ENCODE peak calls at places on chromosomes 7 and 10, in ten cellular contexts. A is tibial nerve, L is left ventricle myocardium inferior, X is GM23338, S is sigmoid colon, C is PC-9, J is thoracic aorta, O is uterus, G is WERI-Rb-1, I is colonic mucosa. M is an unnamed sample.

GRCh38 chr10:132489053-132489703 is 48.4 kb upstream of the INPP5A start:
- DNase-seq in A (no peak), L (no peak), X (no peak), S (peak), C (no peak), J (no peak), O (peak), G (no peak), I (no peak), M (peak)

GRCh38 chr10:10092581-10092980 is 925.1 kb upstream of the CELF2 start:
- DNase-seq in A (no peak), L (peak), X (peak), S (no peak), C (no peak), J (no peak), O (no peak), G (no peak), I (no peak), M (no peak)

GRCh38 chr7:142063551-142064442 is 47.7 kb upstream of the MGAM2 start:
- DNase-seq in A (no peak), L (no peak), X (no peak), S (no peak), C (no peak), J (no peak), O (no peak), G (no peak), I (no peak), M (no peak)

GRCh38 chr7:47473499-47474210 is 108.3 kb downstream of the TNS3 start:
- DNase-seq in A (no peak), L (no peak), X (no peak), S (no peak), C (no peak), J (no peak), O (no peak), G (no peak), I (no peak), M (no peak)

GRCh38 chr7:18541189-18541870 is 45.8 kb downstream of the HDAC9 start:
- DNase-seq in A (no peak), L (peak), X (no peak), S (peak), C (no peak), J (peak), O (peak), G (no peak), I (no peak), M (peak)

GRCh38 chr10:44885710-44886109 is 25.4 kb upstream of the TMEM72 start:
- DNase-seq in A (no peak), L (no peak), X (no peak), S (no peak), C (no peak), J (no peak), O (no peak), G (no peak), I (no peak), M (no peak)

GRCh38 chr7:97006951-97007861 is 1.9 kb downstream of the DLX6 start:
- DNase-seq in A (no peak), L (no peak), X (peak), S (no peak), C (no peak), J (no peak), O (no peak), G (peak), I (no peak), M (peak)

GRCh38 chr7:572668-573495 is 53.2 kb upstream of the PDGFA start:
- DNase-seq in A (no peak), L (no peak), X (peak), S (no peak), C (no peak), J (no peak), O (no peak), G (no peak), I (no peak), M (peak)

GRCh38 chr10:14782691-14783363 is 8.1 kb upstream of the FAM107B start:
- DNase-seq in A (no peak), L (no peak), X (no peak), S (no peak), C (peak), J (no peak), O (no peak), G (no peak), I (peak), M (no peak)

GRCh38 chr7:149552778-149553177 is 55.2 kb upstream of the ZNF746 start:
- DNase-seq in A (no peak), L (no peak), X (no peak), S (no peak), C (no peak), J (no peak), O (no peak), G (no peak), I (no peak), M (no peak)

GRCh38 chr10:58662314-58662713 is 149.6 kb downstream of the BICC1 start:
- DNase-seq in A (no peak), L (no peak), X (no peak), S (no peak), C (no peak), J (no peak), O (no peak), G (no peak), I (no peak), M (no peak)

GRCh38 chr10:109456566-109457361 is 466.5 kb downstream of the XPNPEP1 start:
- DNase-seq in A (no peak), L (no peak), X (peak), S (no peak), C (no peak), J (no peak), O (no peak), G (peak), I (no peak), M (peak)

GRCh38 chr7:152006336-152006735 is 19.1 kb upstream of the GALNT11 start:
- DNase-seq in A (no peak), L (no peak), X (peak), S (no peak), C (no peak), J (no peak), O (no peak), G (no peak), I (no peak), M (no peak)

GRCh38 chr7:11207565-11207964 is 233.9 kb downstream of the PHF14 start:
- DNase-seq in A (no peak), L (no peak), X (no peak), S (no peak), C (no peak), J (no peak), O (no peak), G (no peak), I (no peak), M (no peak)

GRCh38 chr10:129833366-129833765 is 130.7 kb downstream of the EBF3 start:
- DNase-seq in A (no peak), L (no peak), X (no peak), S (no peak), C (no peak), J (no peak), O (no peak), G (no peak), I (no peak), M (no peak)
- TF ChIP-seq CTCF in A (no peak), L (no peak), X (no peak), S (no peak), C (no peak), J (no peak), O (no peak), G (no peak), I (no peak), M (no peak)

GRCh38 chr10:7338469-7338868 is 72.4 kb downstream of the SFMBT2 start:
- DNase-seq in A (no peak), L (no peak), X (no peak), S (no peak), C (no peak), J (no peak), O (no peak), G (no peak), I (no peak), M (no peak)

GRCh38 chr10:7335977-7336376 is 74.9 kb downstream of the SFMBT2 start:
- DNase-seq in A (no peak), L (no peak), X (no peak), S (no peak), C (no peak), J (no peak), O (no peak), G (no peak), I (no peak), M (no peak)

GRCh38 chr10:7337431-7338171 is 73.2 kb downstream of the SFMBT2 start:
- DNase-seq in A (no peak), L (no peak), X (no peak), S (no peak), C (no peak), J (no peak), O (no peak), G (no peak), I (no peak), M (no peak)

GRCh38 chr10:7329219-7329618 is 81.6 kb downstream of the SFMBT2 start:
- DNase-seq in A (no peak), L (no peak), X (no peak), S (no peak), C (no peak), J (no peak), O (no peak), G (no peak), I (no peak), M (no peak)

GRCh38 chr10:7333995-7334964 is 76.6 kb downstream of the SFMBT2 start:
- DNase-seq in A (no peak), L (no peak), X (peak), S (no peak), C (no peak), J (no peak), O (no peak), G (no peak), I (no peak), M (peak)
- H3K4me3 ChIP-seq in A (no peak), L (peak), X (no peak), S (no peak), C (no peak), J (no peak), O (no peak), G (no peak), I (no peak), M (no peak)

GRCh38 chr7:117072620-117073118 is 119.4 kb downstream of the ST7 start:
- DNase-seq in A (no peak), L (peak), X (no peak), S (peak), C (no peak), J (peak), O (peak), G (no peak), I (no peak), M (no peak)
- H3K27ac ChIP-seq in A (no peak), L (peak), X (no peak), S (no peak), C (no peak), J (peak), O (no peak), G (no peak), I (no peak), M (peak)

GRCh38 chr10:12975266-12975665 is 26.2 kb downstream of the CCDC3 start:
- DNase-seq in A (no peak), L (no peak), X (peak), S (no peak), C (no peak), J (no peak), O (no peak), G (no peak), I (no peak), M (no peak)
- TF ChIP-seq CTCF in A (no peak), L (peak), X (peak), S (no peak), C (peak), J (peak), O (no peak), G (peak), I (no peak), M (no peak)

DNA sequence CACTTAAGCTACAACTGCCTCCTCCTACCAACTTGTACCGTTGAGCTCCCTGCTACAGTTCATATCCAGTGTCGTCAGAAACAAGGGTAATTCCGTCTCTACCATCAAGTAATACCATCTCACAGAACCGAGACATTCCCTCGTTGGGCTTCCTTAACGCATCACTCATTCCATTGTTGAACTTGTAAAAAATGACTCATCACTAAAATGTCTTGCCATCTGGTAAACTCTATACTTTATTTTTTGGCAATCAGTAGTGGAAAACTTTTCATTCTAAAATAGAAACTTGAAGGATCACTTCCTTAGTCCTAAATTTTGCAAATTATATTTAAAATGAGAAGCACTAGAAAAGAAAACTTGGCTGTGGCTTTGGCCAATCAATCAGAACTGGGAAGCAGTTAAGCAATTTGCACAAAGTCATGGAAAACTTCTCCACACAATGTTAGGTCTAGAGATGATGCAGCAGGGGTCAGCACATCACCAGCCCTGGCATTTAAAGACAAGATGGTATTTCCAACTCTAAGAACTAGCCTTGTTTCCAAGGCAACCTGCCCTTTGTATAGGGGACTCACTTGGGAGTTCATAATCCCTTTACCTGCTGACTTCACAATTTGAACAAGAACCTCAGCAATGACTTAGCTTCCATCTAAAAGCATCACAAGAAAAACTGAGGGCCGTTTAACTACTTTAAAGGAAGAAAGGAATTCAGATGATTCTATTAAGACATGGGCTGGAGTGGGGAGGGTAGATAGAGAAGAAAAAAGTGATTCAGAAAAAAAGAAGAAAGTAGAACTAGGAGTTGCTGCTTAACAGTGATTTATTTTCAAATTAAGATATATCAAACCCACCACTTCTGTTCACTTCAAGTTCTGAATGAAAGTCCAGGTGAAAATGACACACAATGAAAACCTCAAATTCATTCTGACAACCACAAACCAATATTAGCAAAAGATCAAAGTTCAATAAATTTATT is 288.1 kb downstream of the PARD3 start:
- DNase-seq in A (no peak), L (no peak), X (peak), S (no peak), C (peak), J (no peak), O (no peak), G (no peak), I (no peak), M (no peak)
- H3K4me3 ChIP-seq in A (no peak), L (no peak), X (no peak), S (no peak), C (no peak), J (peak), O (no peak), G (no peak), I (no peak), M (no peak)

GRCh38 chr10:97713351-97713827 is at the start of gene MARVELD1:
- DNase-seq in A (peak), L (peak), X (peak), S (peak), C (peak), J (peak), O (peak), G (peak), I (peak), M (peak)
- H3K27ac ChIP-seq in A (peak), L (peak), X (peak), S (peak), C (peak), J (peak), O (peak), G (peak), I (peak), M (peak)

GRCh38 chr10:102352066-102352715 is 43.3 kb upstream of the NFKB2 start:
- DNase-seq in A (no peak), L (peak), X (peak), S (peak), C (peak), J (no peak), O (peak), G (peak), I (peak), M (no peak)
- TF ChIP-seq CTCF in A (peak), L (peak), X (peak), S (peak), C (peak), J (peak), O (peak), G (peak), I (peak), M (peak)

M was measured in kidney.